ENCODE peak calls at places on chromosomes 2 and 18, in six cellular contexts. T, V, I, G, S and Y are unnamed samples.

GRCh38 chr18:63319383-63320040 is at the start of gene BCL2:
- DNase-seq in T (no peak), V (peak; percentile 30), I (no peak), G (peak; percentile 6), S (no peak), Y (no peak)

GRCh38 chr18:12060182-12060870 is 33.3 kb upstream of the ANKRD62 start:
- DNase-seq in T (no peak), V (no peak), I (no peak), G (peak; percentile 21), S (no peak), Y (no peak)

GRCh38 chr18:77737412-77737811 is 487.8 kb downstream of the GALR1 start:
- DNase-seq in T (no peak), V (no peak), I (no peak), G (no peak), S (no peak), Y (no peak)

GRCh38 chr2:236672606-236673005 is 103.0 kb downstream of the ACKR3 start:
- DNase-seq in T (no peak), V (no peak), I (no peak), G (no peak), S (no peak), Y (no peak)

GRCh38 chr18:8980496-8981402 is 121.8 kb upstream of the NDUFV2 start:
- DNase-seq in T (no peak), V (no peak), I (no peak), G (no peak), S (no peak), Y (no peak)

GRCh38 chr2:169877406-169877805 is 50.2 kb downstream of the UBR3 start:
- DNase-seq in T (no peak), V (no peak), I (no peak), G (no peak), S (peak; percentile 31), Y (no peak)

GRCh38 chr2:161763153-161763552 is 138.9 kb downstream of the SLC4A10 start:
- DNase-seq in T (no peak), V (no peak), I (no peak), G (no peak), S (no peak), Y (no peak)

GRCh38 chr18:48297139-48297538 is 112.0 kb downstream of the ZBTB7C start:
- DNase-seq in T (no peak), V (no peak), I (no peak), G (no peak), S (no peak), Y (no peak)

GRCh38 chr2:112692496-112692911 is 28.3 kb upstream of the NT5DC4 start:
- DNase-seq in T (no peak), V (peak; percentile 45), I (peak; percentile 49), G (peak; percentile 80), S (peak; percentile 96), Y (peak; percentile 91)

GRCh38 chr2:196336715-196337617 is 165.6 kb upstream of the STK17B start:
- DNase-seq in T (no peak), V (no peak), I (no peak), G (peak; percentile 21), S (peak; percentile 10), Y (no peak)

GRCh38 chr2:62586981-62587380 is 81.0 kb upstream of the TMEM17 start:
- DNase-seq in T (no peak), V (no peak), I (no peak), G (no peak), S (no peak), Y (no peak)

GRCh38 chr18:42330296-42330695 is 375.3 kb downstream of the PIK3C3 start:
- DNase-seq in T (no peak), V (no peak), I (no peak), G (no peak), S (no peak), Y (no peak)

GRCh38 chr2:17869128-17869527 is 9.3 kb upstream of the KCNS3 start:
- DNase-seq in T (no peak), V (no peak), I (no peak), G (no peak), S (no peak), Y (no peak)

GRCh38 chr18:45121146-45121545 is 440.5 kb downstream of the SETBP1 start:
- DNase-seq in T (no peak), V (no peak), I (no peak), G (no peak), S (no peak), Y (no peak)

GRCh38 chr2:67346718-67347407 is 50.3 kb upstream of the ETAA1 start:
- DNase-seq in T (no peak), V (no peak), I (no peak), G (no peak), S (no peak), Y (no peak)

GRCh38 chr2:64015898-64016297 is 3.3 kb downstream of the VPS54 start:
- DNase-seq in T (no peak), V (no peak), I (no peak), G (no peak), S (no peak), Y (no peak)

GRCh38 chr18:79749251-79750191 is 48.2 kb upstream of the KCNG2 start:
- DNase-seq in T (no peak), V (peak; percentile 24), I (no peak), G (no peak), S (no peak), Y (peak; percentile 39)

GRCh38 chr2:151619337-151619989 is 114.8 kb downstream of the NEB start:
- DNase-seq in T (no peak), V (no peak), I (no peak), G (no peak), S (peak; percentile 59), Y (no peak)

GRCh38 chr2:157692768-157693167 is 64.1 kb upstream of the ACVR1C start:
- DNase-seq in T (no peak), V (no peak), I (no peak), G (no peak), S (no peak), Y (no peak)

GRCh38 chr2:23756593-23757292 is 170.2 kb downstream of the ATAD2B start:
- DNase-seq in T (no peak), V (no peak), I (no peak), G (no peak), S (no peak), Y (no peak)

GRCh38 chr2:190572251-190572650 is 37.7 kb upstream of the NEMP2 start:
- DNase-seq in T (no peak), V (no peak), I (no peak), G (no peak), S (no peak), Y (no peak)

GRCh38 chr2:161096336-161096735 is 63.9 kb upstream of the TANK start:
- DNase-seq in T (no peak), V (no peak), I (no peak), G (no peak), S (no peak), Y (no peak)

GRCh38 chr2:207847807-207848544 is 78.3 kb upstream of the FZD5 start:
- DNase-seq in T (no peak), V (peak; percentile 37), I (peak; percentile 86), G (no peak), S (peak; percentile 99), Y (no peak)

GRCh38 chr2:72138921-72139381 is 8.7 kb downstream of the CYP26B1 start:
- DNase-seq in T (peak; percentile 10), V (peak; percentile 14), I (no peak), G (no peak), S (no peak), Y (peak; percentile 48)

GRCh38 chr2:230830428-230830827 is 34.3 kb upstream of the ITM2C start:
- DNase-seq in T (no peak), V (no peak), I (no peak), G (no peak), S (no peak), Y (no peak)

GRCh38 chr2:137050949-137051348 is 285.6 kb downstream of the THSD7B start:
- DNase-seq in T (no peak), V (no peak), I (no peak), G (no peak), S (no peak), Y (no peak)

GRCh38 chr2:160334028-160334729 is 134.1 kb upstream of the ITGB6 start:
- DNase-seq in T (no peak), V (no peak), I (no peak), G (no peak), S (no peak), Y (no peak)

GRCh38 chr2:168801961-168802824 is at the start of gene NOSTRIN:
- DNase-seq in T (peak; percentile 14), V (peak; percentile 64), I (peak; percentile 78), G (peak; percentile 52), S (peak; percentile 14), Y (peak; percentile 66)
- H3K27ac ChIP-seq in T (peak within 1 kb of the TSS; percentile 67), V (peak within 1 kb of the TSS; percentile 83), I (peak within 1 kb of the TSS; percentile 75), G (peak within 1 kb of the TSS; percentile 51), S (no peak within 1 kb of the TSS), Y (peak within 1 kb of the TSS; percentile 91)

GRCh38 chr2:54957321-54957999 is 92.8 kb downstream of the RTN4 start:
- DNase-seq in T (no peak), V (no peak), I (no peak), G (no peak), S (no peak), Y (no peak)

GRCh38 chr2:54954705-54955357 is 95.4 kb downstream of the RTN4 start:
- DNase-seq in T (no peak), V (no peak), I (no peak), G (no peak), S (no peak), Y (no peak)

GRCh38 chr2:54955358-54955673 is 94.9 kb downstream of the RTN4 start:
- DNase-seq in T (no peak), V (no peak), I (no peak), G (no peak), S (no peak), Y (no peak)

GRCh38 chr2:54956392-54956722 is 93.9 kb downstream of the RTN4 start:
- DNase-seq in T (no peak), V (no peak), I (no peak), G (no peak), S (no peak), Y (no peak)

GRCh38 chr2:54955674-54956391 is 94.4 kb downstream of the RTN4 start:
- DNase-seq in T (no peak), V (no peak), I (no peak), G (no peak), S (peak; percentile 33), Y (no peak)
- TF ChIP-seq POLR2A in T (no peak), V (no peak), I (no peak), G (no peak), S (no peak), Y (no peak)

DNA sequence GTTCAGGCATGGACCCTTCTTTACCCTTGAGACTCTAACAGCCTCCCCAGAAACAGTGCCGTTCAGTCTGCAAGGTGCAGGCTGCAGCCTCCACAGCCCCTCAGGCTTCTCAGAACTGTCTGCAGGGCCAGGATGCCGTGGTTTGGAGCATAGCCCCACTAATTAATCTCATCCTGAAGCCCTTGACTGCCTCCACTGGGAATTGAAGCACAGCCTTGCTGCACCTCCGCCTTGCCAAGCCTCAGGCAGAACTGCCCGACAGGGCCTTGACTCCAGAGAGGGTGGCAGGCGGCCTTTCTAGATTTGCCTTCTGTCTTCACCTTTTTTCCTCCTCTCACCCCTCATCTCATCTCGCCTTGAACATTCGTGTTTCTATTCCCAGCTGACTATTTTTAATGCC is 119.8 kb downstream of the NRP2 start:
- DNase-seq in T (no peak), V (no peak), I (no peak), G (no peak), S (no peak), Y (no peak)
- H3K4me1 ChIP-seq in T (peaks cover 4% of the 10 kb centered on the region), V (peaks cover 7% of the 10 kb centered on the region), I (peaks cover 33% of the 10 kb centered on the region), G (peaks cover 14% of the 10 kb centered on the region), S (peaks cover 15% of the 10 kb centered on the region), Y (no peaks in the 10 kb centered on the region)

DNA sequence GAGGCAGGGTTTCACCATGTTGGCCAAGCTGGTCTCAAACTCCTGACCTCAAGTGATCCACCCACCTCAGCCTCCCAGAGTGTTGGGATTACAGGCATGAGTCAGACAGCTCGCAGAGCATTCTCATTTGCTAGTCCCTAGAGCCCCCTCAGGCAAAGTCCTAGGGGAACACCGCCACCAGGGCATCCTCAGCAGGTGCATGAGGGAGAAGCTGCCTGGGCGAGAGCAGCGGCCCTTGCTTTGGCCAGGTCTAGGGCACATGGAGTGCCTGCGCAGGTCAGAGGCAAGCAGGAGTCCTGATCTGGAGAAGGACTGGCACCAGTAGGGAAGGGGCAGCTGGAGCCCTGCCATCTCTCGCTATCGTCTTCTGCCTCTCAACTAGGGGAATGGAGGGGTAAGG is 32.4 kb downstream of the NGEF start:
- DNase-seq in T (no peak), V (no peak), I (no peak), G (no peak), S (no peak), Y (peak; percentile 45)
- H3K27ac ChIP-seq in T (no peak overlapping the region), V (no peak overlapping the region), I (no peak overlapping the region), G (peak overlapping the region; percentile 74), S (no peak overlapping the region), Y (peak overlapping the region; percentile 88)